ENCODE peak calls at places on chromosomes 7 and 10, in four cellular contexts. U, P, Z and W are unnamed samples.

GRCh38 chr10:60367014-60367413 is 22.7 kb downstream of the ANK3 start:
- DNase-seq in U (no peak), P (no peak), Z (no peak), W (no peak)

GRCh38 chr7:148020679-148021078 is 569.9 kb upstream of the C7orf33 start:
- DNase-seq in U (no peak), P (no peak), Z (no peak), W (no peak)

GRCh38 chr10:30103595-30104310 is 44.4 kb upstream of the JCAD start:
- DNase-seq in U (no peak), P (no peak), Z (no peak), W (no peak)

GRCh38 chr7:123580406-123581161 is 21.0 kb upstream of the ASB15 start:
- DNase-seq in U (peak), P (no peak), Z (peak), W (peak)

GRCh38 chr7:157269341-157270059 is 67.3 kb upstream of the DNAJB6 start:
- DNase-seq in U (no peak), P (no peak), Z (no peak), W (no peak)

GRCh38 chr10:84943541-84943940 is 615.2 kb downstream of the CCSER2 start:
- DNase-seq in U (no peak), P (no peak), Z (no peak), W (no peak)

GRCh38 chr7:156549636-156550035 is 90.9 kb upstream of the RNF32 start:
- DNase-seq in U (no peak), P (no peak), Z (no peak), W (no peak)

GRCh38 chr10:30769361-30769760 is 139.8 kb upstream of the LYZL2 start:
- DNase-seq in U (no peak), P (no peak), Z (no peak), W (no peak)

GRCh38 chr7:17185690-17186070 is 112.8 kb upstream of the AHR start:
- DNase-seq in U (no peak), P (no peak), Z (no peak), W (no peak)

GRCh38 chr7:151782598-151783448 is 94.1 kb downstream of the PRKAG2 start:
- DNase-seq in U (peak), P (peak), Z (no peak), W (peak)

GRCh38 chr10:98202378-98202777 is 65.6 kb downstream of the LOXL4 start:
- DNase-seq in U (no peak), P (no peak), Z (no peak), W (no peak)

GRCh38 chr7:87427289-87427688 is 48.2 kb downstream of the ABCB4 start:
- DNase-seq in U (no peak), P (no peak), Z (no peak), W (no peak)

GRCh38 chr10:3887885-3888476 is 103.0 kb upstream of the KLF6 start:
- DNase-seq in U (no peak), P (no peak), Z (no peak), W (peak)

GRCh38 chr10:70130878-70131559 is 1.6 kb downstream of the AIFM2 start:
- DNase-seq in U (no peak), P (no peak), Z (no peak), W (no peak)

GRCh38 chr10:69578508-69578991 is 5.3 kb upstream of the NEUROG3 start:
- DNase-seq in U (no peak), P (no peak), Z (no peak), W (no peak)

GRCh38 chr10:104318096-104318725 is 20.1 kb downstream of the ITPRIP start:
- DNase-seq in U (no peak), P (no peak), Z (no peak), W (no peak)

GRCh38 chr7:42831051-42831952 is 80.6 kb downstream of the C7orf25 start:
- DNase-seq in U (peak), P (peak), Z (no peak), W (peak)

GRCh38 chr7:135114622-135115021 is 33.2 kb upstream of the TMEM140 start:
- DNase-seq in U (no peak), P (no peak), Z (no peak), W (no peak)

GRCh38 chr10:97485647-97486281 is 12.5 kb downstream of the MMS19 start:
- DNase-seq in U (no peak), P (no peak), Z (no peak), W (no peak)

GRCh38 chr10:125341611-125342010 is 181.2 kb upstream of the CTBP2 start:
- DNase-seq in U (no peak), P (no peak), Z (no peak), W (no peak)

GRCh38 chr10:16809074-16809718 is 8.0 kb downstream of the RSU1 start:
- DNase-seq in U (peak), P (peak), Z (no peak), W (no peak)

GRCh38 chr7:46089281-46089680 is 168.2 kb upstream of the IGFBP3 start:
- DNase-seq in U (no peak), P (no peak), Z (no peak), W (no peak)

GRCh38 chr7:111730476-111731300 is 168.4 kb upstream of the IMMP2L start:
- DNase-seq in U (peak), P (no peak), Z (no peak), W (no peak)

GRCh38 chr10:3225589-3225988 is 53.0 kb upstream of the PITRM1 start:
- DNase-seq in U (no peak), P (no peak), Z (no peak), W (no peak)

GRCh38 chr10:22515009-22515408 is 169.7 kb downstream of the SPAG6 start:
- DNase-seq in U (no peak), P (no peak), Z (no peak), W (no peak)

GRCh38 chr7:50262916-50263690 is 41.4 kb upstream of the IKZF1 start:
- DNase-seq in U (peak), P (no peak), Z (no peak), W (no peak)

GRCh38 chr10:79202188-79203013 is 133.6 kb downstream of the ZMIZ1 start:
- DNase-seq in U (peak), P (peak), Z (no peak), W (no peak)

GRCh38 chr10:11272915-11273389 is 255.3 kb downstream of the CELF2 start:
- DNase-seq in U (no peak), P (no peak), Z (no peak), W (no peak)

GRCh38 chr7:95609277-95609971 is 13.1 kb upstream of the PDK4 start:
- DNase-seq in U (no peak), P (peak), Z (peak), W (no peak)

GRCh38 chr10:88289342-88289741 is 293.8 kb downstream of the RNLS start:
- DNase-seq in U (no peak), P (no peak), Z (no peak), W (no peak)

GRCh38 chr10:5944389-5945202 is 32.7 kb downstream of the IL15RA start:
- DNase-seq in U (no peak), P (peak), Z (no peak), W (peak)

GRCh38 chr7:100467638-100468373 is 3.7 kb upstream of the SPACDR start:
- DNase-seq in U (no peak), P (no peak), Z (no peak), W (no peak)

GRCh38 chr10:113386005-113386404 is 166.8 kb upstream of the HABP2 start:
- DNase-seq in U (no peak), P (no peak), Z (no peak), W (peak)